ENCODE peak calls at places on chromosomes 2 and 18, in four cellular contexts. One of them, this sample, is unnamed.

GRCh38 chr2:58731488-58731869 is 490.4 kb upstream of the FANCL start:
- DNase-seq in astrocyte of the cerebellum: no peak
- DNase-seq in heart left ventricle: no peak
- DNase-seq in CD8-positive, alpha-beta memory T cell: no peak
- DNase-seq in this sample: no peak

GRCh38 chr2:38973266-38973665 is 83.6 kb downstream of the ARHGEF33 start:
- DNase-seq in astrocyte of the cerebellum: no peak
- DNase-seq in heart left ventricle: no peak
- DNase-seq in CD8-positive, alpha-beta memory T cell: no peak
- DNase-seq in this sample: no peak

GRCh38 chr2:199195893-199196502 is 261.7 kb downstream of the SATB2 start:
- DNase-seq in astrocyte of the cerebellum: no peak
- DNase-seq in heart left ventricle: no peak
- DNase-seq in CD8-positive, alpha-beta memory T cell: no peak
- DNase-seq in this sample: no peak

GRCh38 chr2:64228923-64229322 is 84.7 kb upstream of the PELI1 start:
- DNase-seq in astrocyte of the cerebellum: no peak
- DNase-seq in heart left ventricle: no peak
- DNase-seq in CD8-positive, alpha-beta memory T cell: no peak
- DNase-seq in this sample: no peak

GRCh38 chr2:164920430-164920829 is 34.9 kb downstream of the SLC38A11 start:
- DNase-seq in astrocyte of the cerebellum: peak; percentile 56
- DNase-seq in heart left ventricle: no peak
- DNase-seq in CD8-positive, alpha-beta memory T cell: no peak
- DNase-seq in this sample: no peak

GRCh38 chr18:38747153-38747552 is 1181.6 kb upstream of the CELF4 start:
- DNase-seq in astrocyte of the cerebellum: no peak
- DNase-seq in heart left ventricle: no peak
- DNase-seq in CD8-positive, alpha-beta memory T cell: no peak
- DNase-seq in this sample: no peak

GRCh38 chr2:41967426-41968181 is 80.2 kb upstream of the PKDCC start:
- DNase-seq in astrocyte of the cerebellum: no peak
- DNase-seq in heart left ventricle: peak; percentile 44
- DNase-seq in CD8-positive, alpha-beta memory T cell: no peak
- DNase-seq in this sample: no peak

GRCh38 chr2:36677995-36678605 is 18.4 kb upstream of the VIT start:
- DNase-seq in astrocyte of the cerebellum: no peak
- DNase-seq in heart left ventricle: no peak
- DNase-seq in CD8-positive, alpha-beta memory T cell: no peak
- DNase-seq in this sample: no peak

GRCh38 chr2:128321784-128322650 is 3.3 kb upstream of the HS6ST1 start:
- DNase-seq in astrocyte of the cerebellum: peak; percentile 52
- DNase-seq in heart left ventricle: peak; percentile 88
- DNase-seq in CD8-positive, alpha-beta memory T cell: peak; percentile 82
- DNase-seq in this sample: peak; percentile 87

GRCh38 chr2:128323501-128323931 is 4.8 kb upstream of the HS6ST1 start:
- DNase-seq in astrocyte of the cerebellum: no peak
- DNase-seq in heart left ventricle: no peak
- DNase-seq in CD8-positive, alpha-beta memory T cell: no peak
- DNase-seq in this sample: peak; percentile 27

GRCh38 chr2:128321421-128321775 is 2.7 kb upstream of the HS6ST1 start:
- DNase-seq in astrocyte of the cerebellum: no peak
- DNase-seq in heart left ventricle: no peak
- DNase-seq in CD8-positive, alpha-beta memory T cell: no peak
- DNase-seq in this sample: peak; percentile 52

GRCh38 chr2:128324008-128324896 is 5.6 kb upstream of the HS6ST1 start:
- DNase-seq in astrocyte of the cerebellum: no peak
- DNase-seq in heart left ventricle: peak; percentile 16
- DNase-seq in CD8-positive, alpha-beta memory T cell: no peak
- DNase-seq in this sample: no peak

DNA sequence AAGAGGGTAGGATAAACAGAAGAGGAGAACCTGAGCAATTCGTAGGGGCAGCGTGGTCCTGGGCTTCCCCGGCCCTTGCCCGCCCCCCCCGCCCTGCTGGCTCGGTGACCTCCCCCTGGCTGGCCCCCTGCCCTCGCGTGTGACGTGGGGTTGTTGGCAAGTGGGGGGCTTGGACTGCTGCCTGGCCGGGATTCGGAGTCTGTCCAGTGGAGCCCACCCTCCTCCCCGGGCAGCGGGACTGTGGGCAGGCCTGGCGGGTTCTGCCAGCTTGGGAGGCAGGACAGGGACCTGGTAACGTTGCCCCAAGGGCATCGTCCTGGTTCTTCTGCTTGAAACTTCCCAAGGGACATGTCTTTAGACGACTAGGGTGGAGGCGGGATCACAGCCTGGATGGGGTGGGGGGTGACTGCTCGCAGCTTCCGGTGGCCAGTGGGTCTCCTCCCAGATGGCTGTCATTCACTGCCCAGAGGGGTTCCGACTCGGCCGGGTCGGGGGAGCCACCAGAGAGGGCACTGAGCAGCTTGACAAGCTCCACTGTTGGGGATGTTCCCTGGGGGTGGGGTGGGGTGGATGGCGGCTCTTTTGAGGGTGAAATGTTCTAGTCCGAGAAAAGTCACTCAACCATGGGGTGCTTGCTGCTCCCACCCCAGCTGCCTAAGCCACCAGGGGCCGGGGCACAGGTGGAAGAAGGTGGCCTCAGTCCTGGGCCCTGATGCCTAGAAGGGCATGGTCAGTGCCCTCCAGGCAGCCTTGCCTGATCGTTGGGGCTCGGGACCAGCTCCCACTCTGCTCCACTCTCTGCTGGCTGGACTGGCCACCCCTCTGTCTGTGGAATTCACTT is 4.2 kb upstream of the HS6ST1 start:
- DNase-seq in astrocyte of the cerebellum: no peak
- DNase-seq in heart left ventricle: peak; percentile 29
- DNase-seq in CD8-positive, alpha-beta memory T cell: no peak
- DNase-seq in this sample: peak; percentile 71
- H3K4me3 ChIP-seq in astrocyte of the cerebellum: peak overlapping the region; percentile 38
- H3K4me3 ChIP-seq in heart left ventricle: peak overlapping the region; percentile 66
- H3K4me3 ChIP-seq in CD8-positive, alpha-beta memory T cell: no peak overlapping the region
- H3K4me3 ChIP-seq in this sample: peak overlapping the region; percentile 63

GRCh38 chr2:186894478-186894877 is 45.5 kb upstream of the ZSWIM2 start:
- DNase-seq in astrocyte of the cerebellum: no peak
- DNase-seq in heart left ventricle: no peak
- DNase-seq in CD8-positive, alpha-beta memory T cell: no peak
- DNase-seq in this sample: no peak
- H3K4me3 ChIP-seq in astrocyte of the cerebellum: no peak overlapping the region
- H3K4me3 ChIP-seq in heart left ventricle: no peak overlapping the region
- H3K4me3 ChIP-seq in CD8-positive, alpha-beta memory T cell: no peak overlapping the region
- H3K4me3 ChIP-seq in this sample: no peak overlapping the region

DNA sequence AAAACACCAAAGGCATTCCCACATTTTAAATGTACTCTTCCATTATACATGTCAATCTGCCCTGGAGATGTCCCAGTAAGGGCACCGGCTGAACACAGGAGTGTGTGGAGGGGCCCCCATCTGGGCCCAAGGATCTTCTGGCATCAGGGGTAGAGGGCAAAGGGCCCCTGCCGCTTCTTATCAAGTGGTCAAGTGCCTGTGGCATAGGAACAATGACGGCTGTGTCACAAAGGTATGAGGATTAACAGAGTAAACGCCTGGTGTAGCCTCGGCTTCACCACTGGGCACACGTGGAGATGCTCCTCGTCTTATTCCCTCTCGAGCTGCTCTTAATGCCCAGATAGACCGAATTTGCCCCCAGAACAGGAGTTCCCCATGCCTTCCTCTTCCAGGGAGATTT is 169.7 kb upstream of the GLI2 start:
- DNase-seq in astrocyte of the cerebellum: no peak
- DNase-seq in heart left ventricle: no peak
- DNase-seq in CD8-positive, alpha-beta memory T cell: no peak
- DNase-seq in this sample: no peak
- H3K4me3 ChIP-seq in astrocyte of the cerebellum: no peak overlapping the region
- H3K4me3 ChIP-seq in heart left ventricle: no peak overlapping the region
- H3K4me3 ChIP-seq in CD8-positive, alpha-beta memory T cell: no peak overlapping the region
- H3K4me3 ChIP-seq in this sample: no peak overlapping the region

DNA sequence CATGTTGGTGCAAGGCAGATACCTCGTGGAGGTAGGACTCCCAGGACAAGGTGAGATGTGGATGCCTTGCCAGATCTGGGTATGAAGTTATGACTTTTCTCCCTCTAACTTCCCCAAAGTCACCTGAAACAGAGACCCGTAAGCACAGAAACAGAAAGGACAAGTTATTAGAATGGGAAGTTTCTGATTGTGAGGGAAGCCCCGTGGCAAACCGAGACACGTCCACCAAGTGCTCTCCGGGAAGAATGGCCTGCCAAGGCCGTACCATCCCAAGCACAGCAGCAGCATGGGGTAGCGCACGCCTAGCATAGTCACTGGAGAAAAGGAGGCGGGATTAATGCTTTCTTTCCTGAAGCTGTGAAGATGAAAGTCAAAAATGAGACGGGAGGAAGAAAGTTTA is 110.6 kb downstream of the ZNF532 start:
- DNase-seq in astrocyte of the cerebellum: no peak
- DNase-seq in heart left ventricle: no peak
- DNase-seq in CD8-positive, alpha-beta memory T cell: no peak
- DNase-seq in this sample: no peak
- H3K4me3 ChIP-seq in astrocyte of the cerebellum: no peak overlapping the region
- H3K4me3 ChIP-seq in heart left ventricle: no peak overlapping the region
- H3K4me3 ChIP-seq in CD8-positive, alpha-beta memory T cell: no peak overlapping the region
- H3K4me3 ChIP-seq in this sample: no peak overlapping the region

GRCh38 chr2:223218587-223219178 is 166.7 kb downstream of the KCNE4 start:
- DNase-seq in astrocyte of the cerebellum: no peak
- DNase-seq in heart left ventricle: no peak
- DNase-seq in CD8-positive, alpha-beta memory T cell: no peak
- DNase-seq in this sample: no peak

GRCh38 chr2:223215136-223215535 is 163.1 kb downstream of the KCNE4 start:
- DNase-seq in astrocyte of the cerebellum: no peak
- DNase-seq in heart left ventricle: no peak
- DNase-seq in CD8-positive, alpha-beta memory T cell: no peak
- DNase-seq in this sample: no peak

GRCh38 chr2:223210489-223210888 is 158.5 kb downstream of the KCNE4 start:
- DNase-seq in astrocyte of the cerebellum: no peak
- DNase-seq in heart left ventricle: no peak
- DNase-seq in CD8-positive, alpha-beta memory T cell: no peak
- DNase-seq in this sample: no peak

GRCh38 chr2:223217373-223217772 is 165.4 kb downstream of the KCNE4 start:
- DNase-seq in astrocyte of the cerebellum: no peak
- DNase-seq in heart left ventricle: no peak
- DNase-seq in CD8-positive, alpha-beta memory T cell: no peak
- DNase-seq in this sample: no peak

GRCh38 chr2:223214721-223215120 is 162.7 kb downstream of the KCNE4 start:
- DNase-seq in astrocyte of the cerebellum: no peak
- DNase-seq in heart left ventricle: no peak
- DNase-seq in CD8-positive, alpha-beta memory T cell: no peak
- DNase-seq in this sample: no peak
- H3K4me3 ChIP-seq in astrocyte of the cerebellum: no peak overlapping the region
- H3K4me3 ChIP-seq in heart left ventricle: no peak overlapping the region
- H3K4me3 ChIP-seq in CD8-positive, alpha-beta memory T cell: no peak overlapping the region
- H3K4me3 ChIP-seq in this sample: no peak overlapping the region

GRCh38 chr2:183124222-183124956 is at the start of gene NUP35:
- DNase-seq in astrocyte of the cerebellum: peak; percentile 88
- DNase-seq in heart left ventricle: peak; percentile 86
- DNase-seq in CD8-positive, alpha-beta memory T cell: peak; percentile 85
- DNase-seq in this sample: peak; percentile 92

GRCh38 chr2:183123959-183124221 is 353 bp upstream of the NUP35 start:
- DNase-seq in astrocyte of the cerebellum: peak; percentile 5
- DNase-seq in heart left ventricle: no peak
- DNase-seq in CD8-positive, alpha-beta memory T cell: no peak
- DNase-seq in this sample: no peak

GRCh38 chr2:183126635-183127034 is 2.4 kb downstream of the NUP35 start:
- DNase-seq in astrocyte of the cerebellum: no peak
- DNase-seq in heart left ventricle: no peak
- DNase-seq in CD8-positive, alpha-beta memory T cell: no peak
- DNase-seq in this sample: no peak

GRCh38 chr2:183124957-183125255 is 663 bp downstream of the NUP35 start:
- DNase-seq in astrocyte of the cerebellum: no peak
- DNase-seq in heart left ventricle: no peak
- DNase-seq in CD8-positive, alpha-beta memory T cell: no peak
- DNase-seq in this sample: no peak

DNA sequence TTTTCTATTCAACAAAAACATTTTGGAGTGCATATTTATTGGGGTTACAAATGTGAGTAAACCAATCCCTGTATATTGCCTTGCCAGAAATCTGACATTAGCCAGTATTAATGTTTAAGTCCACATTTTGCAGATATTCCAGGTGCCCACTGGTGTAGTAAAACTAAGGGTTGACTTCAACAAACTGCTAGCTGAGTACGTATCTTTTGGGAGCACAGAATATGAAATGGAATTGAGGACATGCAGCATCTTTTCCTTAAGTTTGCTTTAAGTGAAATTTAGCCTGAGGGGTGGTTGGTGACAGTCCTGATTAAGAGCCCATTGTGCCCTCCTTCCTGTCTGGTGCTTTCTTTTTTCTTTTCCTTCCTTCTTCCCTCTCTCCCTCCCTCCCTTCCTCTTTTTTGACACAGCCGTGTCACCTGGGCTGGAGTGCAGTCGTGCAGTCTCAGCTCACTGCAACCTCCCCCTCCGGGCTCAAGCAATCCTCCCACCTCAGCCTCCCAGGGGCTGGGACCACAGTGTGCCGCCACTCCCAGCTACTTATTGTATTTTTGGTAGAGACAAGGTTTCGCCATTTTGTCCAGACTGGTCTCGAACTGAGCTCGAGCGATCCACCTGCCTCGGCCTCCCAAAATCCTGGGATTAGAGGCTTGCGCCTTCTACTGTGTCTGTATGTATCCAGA is 1.6 kb downstream of the NUP35 start:
- DNase-seq in astrocyte of the cerebellum: no peak
- DNase-seq in heart left ventricle: no peak
- DNase-seq in CD8-positive, alpha-beta memory T cell: no peak
- DNase-seq in this sample: no peak
- H3K4me3 ChIP-seq in astrocyte of the cerebellum: peak overlapping the region; percentile 84
- H3K4me3 ChIP-seq in heart left ventricle: peak overlapping the region; percentile 70
- H3K4me3 ChIP-seq in CD8-positive, alpha-beta memory T cell: no peak overlapping the region
- H3K4me3 ChIP-seq in this sample: peak overlapping the region; percentile 87

DNA sequence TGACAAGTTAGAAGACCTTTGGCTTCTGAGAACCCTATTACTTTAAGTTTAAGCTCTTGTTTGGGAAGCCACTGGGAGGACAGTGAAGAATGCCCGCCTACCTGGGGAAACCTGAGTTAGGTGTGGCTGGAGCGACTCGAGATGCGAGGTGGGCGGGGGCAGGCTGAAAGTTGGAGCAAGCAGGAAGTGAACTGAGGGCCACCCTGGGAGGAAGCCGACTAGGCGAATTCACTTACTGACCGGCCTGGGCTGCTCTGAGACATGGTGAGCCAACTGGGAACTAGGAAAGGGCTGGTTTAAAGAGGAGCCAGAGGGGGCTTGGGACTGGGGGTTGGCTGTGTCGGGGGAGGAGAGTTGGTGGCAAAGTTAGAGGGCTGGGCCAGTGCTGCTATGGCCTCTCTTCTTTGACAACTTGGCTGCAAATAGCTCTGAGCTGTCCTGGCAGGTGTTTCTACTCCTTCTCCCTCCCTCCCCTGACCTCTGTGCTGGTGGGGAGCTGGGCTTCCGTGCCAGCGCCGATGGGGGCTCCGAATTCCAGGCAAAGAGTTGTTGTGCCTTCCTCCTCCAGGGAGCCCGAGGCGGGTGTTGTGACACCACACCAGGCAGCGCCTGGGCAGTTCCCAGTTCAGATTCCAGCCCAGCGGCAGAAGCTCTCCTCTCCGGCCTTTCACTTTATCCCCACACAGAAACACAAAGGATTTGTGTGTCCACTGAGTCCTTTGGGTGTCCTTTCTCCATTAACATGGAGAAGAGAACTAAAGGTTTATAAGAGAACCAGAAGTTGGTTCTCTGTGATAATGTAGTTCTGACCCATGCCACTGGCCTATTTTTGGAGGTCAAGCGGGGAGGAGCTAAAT is at the start of gene VAMP8:
- DNase-seq in astrocyte of the cerebellum: no peak
- DNase-seq in heart left ventricle: no peak
- DNase-seq in CD8-positive, alpha-beta memory T cell: peak; percentile 55
- DNase-seq in this sample: no peak
- H3K4me3 ChIP-seq in astrocyte of the cerebellum: no peak within 1 kb of the TSS
- H3K4me3 ChIP-seq in heart left ventricle: peak within 1 kb of the TSS; percentile 60
- H3K4me3 ChIP-seq in CD8-positive, alpha-beta memory T cell: peak within 1 kb of the TSS; percentile 78
- H3K4me3 ChIP-seq in this sample: peak within 1 kb of the TSS; percentile 31

This sample was measured in ovary.